ENCODE peak calls at places on chromosomes 16 and 17, in eight cellular contexts. K, I, J, W, S, C, N and M are unnamed samples.

GRCh38 chr17:43720311-43721060 is 38.1 kb downstream of the SOST start:
- DNase-seq in W (peak), I (peak), C (peak), K (no peak), S (peak), N (peak), J (peak), M (peak)

GRCh38 chr16:58814348-58814801 is 80.3 kb upstream of the GOT2 start:
- DNase-seq in J (peak), C (peak), K (peak), W (peak), S (peak), I (peak), N (no peak), M (no peak)

GRCh38 chr17:77011173-77012011 is 129.4 kb upstream of the SEC14L1 start:
- DNase-seq in C (no peak), J (peak), N (peak), K (no peak), W (peak), S (peak), I (peak), M (no peak)

GRCh38 chr17:80192268-80192667 is 22.4 kb downstream of the CARD14 start:
- DNase-seq in K (no peak), I (peak), J (no peak), W (no peak), N (peak), S (peak), C (no peak), M (no peak)

GRCh38 chr17:63622571-63623390 is 564 bp downstream of the MAP3K3 start:
- DNase-seq in J (peak), S (peak), K (no peak), C (peak), I (peak), N (peak), W (peak), M (peak)

GRCh38 chr17:9825751-9826150 is at the start of gene GLP2R:
- DNase-seq in W (no peak), J (no peak), K (no peak), N (no peak), C (no peak), S (no peak), I (no peak), M (no peak)

GRCh38 chr17:72134560-72135399 is 14.0 kb downstream of the SOX9 start:
- DNase-seq in C (no peak), J (no peak), N (no peak), I (peak), W (peak), S (peak), K (no peak), M (no peak)

GRCh38 chr16:2603165-2604015 is 65.6 kb downstream of the PDPK1 start:
- DNase-seq in I (peak), C (peak), K (peak), N (peak), S (peak), J (peak), W (peak), M (peak)

GRCh38 chr17:74736423-74737298 is at the start of gene RAB37:
- DNase-seq in J (peak), N (no peak), W (no peak), I (no peak), K (no peak), C (peak), S (no peak), M (peak)

GRCh38 chr17:16950488-16950887 is 21.4 kb downstream of the TNFRSF13B start:
- DNase-seq in S (no peak), J (no peak), W (no peak), C (no peak), I (no peak), N (peak), K (no peak), M (no peak)

GRCh38 chr16:23826528-23827244 is 9.1 kb upstream of the PRKCB start:
- DNase-seq in J (no peak), W (no peak), S (no peak), C (peak), I (no peak), K (no peak), N (no peak), M (peak)

GRCh38 chr16:89575247-89576172 is at the start of gene CPNE7:
- DNase-seq in K (no peak), C (peak), W (no peak), N (no peak), I (no peak), J (no peak), S (no peak), M (no peak)

GRCh38 chr17:74110467-74110866 is 93.0 kb upstream of the RPL38 start:
- DNase-seq in C (no peak), S (no peak), J (no peak), K (no peak), N (no peak), I (no peak), W (no peak), M (no peak)

GRCh38 chr17:43994272-43995149 is 9.9 kb upstream of the NAGS start:
- DNase-seq in C (peak), J (peak), K (no peak), S (peak), I (peak), W (peak), N (peak), M (peak)

GRCh38 chr17:73952136-73952497 is 251.4 kb upstream of the RPL38 start:
- DNase-seq in J (no peak), C (no peak), S (no peak), K (no peak), N (no peak), I (no peak), W (no peak), M (no peak)

GRCh38 chr16:83305092-83305491 is 502.7 kb upstream of the HSBP1 start:
- DNase-seq in N (no peak), W (peak), K (peak), I (peak), J (no peak), S (peak), C (no peak), M (no peak)

GRCh38 chr16:1932050-1933028 is 10.7 kb downstream of the MSRB1 start:
- DNase-seq in I (no peak), C (no peak), K (no peak), S (peak), J (no peak), W (peak), N (no peak), M (no peak)

GRCh38 chr16:54928421-54929089 is 2.1 kb upstream of the IRX5 start:
- DNase-seq in N (no peak), J (no peak), K (no peak), W (no peak), C (peak), I (peak), S (no peak), M (peak)

GRCh38 chr16:5314377-5314776 is 216.8 kb upstream of the EEF2KMT start:
- DNase-seq in S (no peak), K (no peak), J (no peak), W (no peak), I (no peak), N (no peak), C (no peak), M (no peak)

GRCh38 chr16:71401988-71402387 is 39.9 kb downstream of the TLE7 start:
- DNase-seq in W (no peak), N (no peak), C (no peak), I (no peak), K (no peak), J (no peak), S (no peak), M (no peak)

GRCh38 chr17:32772453-32773025 is 104.4 kb downstream of the MYO1D start:
- DNase-seq in W (no peak), I (no peak), C (peak), J (no peak), S (no peak), N (no peak), K (no peak), M (no peak)

GRCh38 chr17:75822119-75822799 is 21.9 kb downstream of the UNC13D start:
- DNase-seq in K (no peak), I (no peak), C (peak), S (no peak), N (no peak), W (no peak), J (no peak), M (peak)

GRCh38 chr17:39199673-39199985 is 454 bp upstream of the RPL19 start:
- DNase-seq in S (no peak), W (no peak), J (no peak), N (no peak), C (no peak), K (no peak), I (no peak), M (no peak)

GRCh38 chr17:79607941-79608728 is 2.7 kb downstream of the RBFOX3 start:
- DNase-seq in S (peak), J (no peak), K (no peak), W (no peak), C (no peak), N (no peak), I (no peak), M (no peak)

GRCh38 chr17:32443827-32444300 is 446 bp upstream of the PSMD11 start:
- DNase-seq in W (no peak), K (no peak), N (no peak), C (no peak), I (no peak), J (no peak), S (no peak), M (no peak)

GRCh38 chr16:1057252-1057932 is 15.2 kb upstream of the SSTR5 start:
- DNase-seq in J (peak), W (no peak), C (peak), K (no peak), S (peak), N (no peak), I (no peak), M (peak)

GRCh38 chr16:25052161-25052511 is 37.0 kb upstream of the ARHGAP17 start:
- DNase-seq in I (no peak), C (no peak), K (no peak), S (no peak), N (no peak), J (no peak), W (no peak), M (peak)

GRCh38 chr16:70416748-70417616 is 21.9 kb downstream of the ST3GAL2 start:
- DNase-seq in J (no peak), K (no peak), C (peak), S (no peak), N (no peak), I (no peak), W (no peak), M (no peak)

GRCh38 chr17:12097326-12097725 is 76.6 kb downstream of the MAP2K4 start:
- DNase-seq in S (peak), C (no peak), J (no peak), N (no peak), K (no peak), I (no peak), W (no peak), M (no peak)

GRCh38 chr16:67530013-67530939 is 1.6 kb downstream of the RIPOR1 start:
- DNase-seq in W (peak), S (peak), K (peak), J (no peak), C (peak), I (peak), N (peak), M (no peak)

GRCh38 chr16:4601317-4602186 is 13.1 kb downstream of the UBALD1 start:
- DNase-seq in I (peak), W (no peak), C (no peak), S (peak), J (no peak), N (peak), K (no peak), M (no peak)

GRCh38 chr17:31319253-31319661 is 2.2 kb downstream of the EVI2A start:
- DNase-seq in N (no peak), S (no peak), I (no peak), W (no peak), C (peak), K (no peak), J (no peak), M (no peak)

GRCh38 chr16:89815639-89816348 is 653 bp downstream of the FANCA start:
- DNase-seq in N (no peak), W (no peak), J (no peak), I (no peak), S (no peak), C (peak), K (no peak), M (no peak)

GRCh38 chr17:6505425-6506142 is 50.8 kb downstream of the PITPNM3 start:
- DNase-seq in K (no peak), C (no peak), W (peak), I (peak), N (no peak), S (peak), J (no peak), M (no peak)

GRCh38 chr16:65945485-65945884 is 421.0 kb upstream of the CDH5 start:
- DNase-seq in J (no peak), K (no peak), C (no peak), I (no peak), N (no peak), W (no peak), S (no peak), M (no peak)

GRCh38 chr17:40547079-40547784 is 18.0 kb downstream of the CCR7 start:
- DNase-seq in J (no peak), N (peak), I (no peak), S (no peak), W (no peak), C (peak), K (no peak), M (no peak)

GRCh38 chr17:80111702-80112470 is 10.5 kb downstream of the GAA start:
- DNase-seq in N (no peak), K (no peak), W (no peak), S (no peak), C (no peak), I (no peak), J (no peak), M (no peak)

GRCh38 chr16:89847056-89847929 is 19.0 kb downstream of the SPIRE2 start:
- DNase-seq in I (no peak), J (no peak), C (no peak), N (no peak), W (no peak), S (no peak), K (no peak), M (no peak)

GRCh38 chr17:45428050-45428953 is 4.4 kb downstream of the ARHGAP27 start:
- DNase-seq in W (peak), S (peak), N (peak), C (peak), J (peak), K (no peak), I (peak), M (peak)
- H3K4me3 ChIP-seq in W (no peak), S (no peak), N (no peak), C (peak), J (peak), K (no peak), I (no peak), M (peak)

GRCh38 chr16:47017636-47018035 is 44.2 kb upstream of the DNAJA2 start:
- DNase-seq in I (no peak), J (no peak), K (no peak), C (peak), S (no peak), W (no peak), N (no peak), M (no peak)

GRCh38 chr16:47018223-47018891 is 44.9 kb upstream of the DNAJA2 start:
- DNase-seq in W (no peak), N (no peak), C (peak), I (no peak), K (no peak), J (peak), S (peak), M (peak)

GRCh38 chr16:47019563-47019962 is 46.1 kb upstream of the DNAJA2 start:
- DNase-seq in C (no peak), S (peak), I (no peak), N (no peak), K (no peak), J (no peak), W (peak), M (no peak)

GRCh38 chr16:47013910-47014309 is 40.4 kb upstream of the DNAJA2 start:
- DNase-seq in J (no peak), C (no peak), W (no peak), N (no peak), I (no peak), S (no peak), K (no peak), M (no peak)

GRCh38 chr16:47016700-47017133 is 43.2 kb upstream of the DNAJA2 start:
- DNase-seq in N (no peak), I (no peak), C (peak), S (peak), W (no peak), K (no peak), J (no peak), M (no peak)
- H3K4me3 ChIP-seq in N (no peak), I (no peak), C (peak), S (no peak), W (no peak), K (no peak), J (no peak), M (no peak)

GRCh38 chr17:41816637-41817320 is 4.0 kb downstream of the FKBP10 start:
- DNase-seq in S (no peak), C (no peak), I (no peak), N (no peak), K (no peak), W (no peak), J (no peak), M (no peak)
- H3K4me3 ChIP-seq in S (no peak), C (no peak), I (no peak), N (no peak), K (no peak), W (no peak), J (no peak), M (no peak)

DNA sequence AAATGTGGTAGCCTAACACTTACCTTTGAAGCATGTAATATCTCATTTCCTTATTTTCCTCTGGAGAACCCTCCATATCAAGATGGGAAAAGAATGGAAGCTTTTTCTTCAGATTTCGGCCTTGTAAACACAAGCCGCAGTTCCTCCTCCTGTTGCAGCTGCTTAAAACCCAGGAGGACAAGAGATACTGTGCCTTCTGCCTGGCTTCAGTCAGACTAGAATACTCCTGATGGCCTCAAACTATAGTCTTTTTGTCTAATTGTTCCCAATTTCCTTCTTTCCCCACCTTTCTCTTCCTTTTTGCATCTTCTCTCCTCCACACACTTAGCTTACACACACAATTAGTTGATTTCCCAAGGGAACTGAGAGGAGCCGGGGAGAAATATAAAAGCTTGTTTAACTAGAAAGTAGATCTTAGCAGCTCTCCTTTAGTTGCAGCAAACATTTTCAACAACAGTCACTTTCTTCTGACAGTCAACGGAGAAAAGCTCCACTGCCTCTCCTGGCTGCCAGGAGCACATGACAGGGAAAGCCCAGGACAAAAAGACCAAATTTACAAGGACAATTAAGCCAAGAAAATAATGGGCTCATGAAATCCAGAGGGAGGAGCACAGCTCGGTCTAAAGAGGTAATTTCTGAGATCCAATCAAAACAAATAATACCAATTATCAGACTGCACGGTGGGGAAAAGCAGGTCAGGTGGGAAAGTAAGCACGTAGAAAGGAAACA is 76.4 kb upstream of the C17orf78 start:
- DNase-seq in J (no peak), N (no peak), W (peak), I (peak), C (no peak), K (no peak), S (peak), M (no peak)
- H3K4me3 ChIP-seq in J (no peak), N (peak), W (no peak), I (no peak), C (no peak), K (no peak), S (peak), M (no peak)

DNA sequence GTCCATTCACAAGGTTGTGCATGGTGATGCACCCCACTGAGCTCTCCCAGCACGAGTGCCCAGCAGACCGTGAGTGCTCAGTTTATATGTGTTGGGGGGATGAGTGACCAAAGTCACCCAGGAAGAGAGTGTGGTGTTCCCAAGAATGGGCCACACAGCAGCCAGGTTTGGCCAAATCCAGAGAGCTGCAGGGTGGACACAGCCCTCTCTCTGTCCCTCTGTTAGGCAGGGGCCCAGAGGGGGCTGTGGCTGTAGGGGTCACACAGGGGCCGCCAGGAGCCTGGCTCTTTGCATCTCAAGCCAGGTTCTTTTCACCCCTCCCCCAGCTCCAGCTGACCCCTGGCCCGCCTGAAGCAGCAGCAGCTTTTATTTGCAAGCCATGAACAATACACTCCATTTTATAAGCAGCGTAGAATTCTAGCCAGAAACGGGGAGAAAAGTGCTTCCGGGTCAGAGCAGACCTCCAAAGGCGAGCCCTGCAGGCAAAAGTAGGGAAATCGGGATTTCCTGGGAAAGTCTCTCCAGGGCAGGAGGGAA is 13.3 kb downstream of the COTL1 start:
- DNase-seq in N (no peak), I (no peak), C (no peak), K (no peak), J (no peak), W (no peak), S (no peak), M (no peak)
- H3K4me3 ChIP-seq in N (no peak), I (no peak), C (peak), K (no peak), J (no peak), W (no peak), S (no peak), M (no peak)

GRCh38 chr16:17346441-17346773 is 124.4 kb downstream of the XYLT1 start:
- DNase-seq in W (no peak), N (no peak), K (no peak), C (no peak), J (no peak), I (no peak), S (no peak), M (no peak)

GRCh38 chr16:17348826-17349225 is 121.9 kb downstream of the XYLT1 start:
- DNase-seq in W (no peak), C (no peak), K (no peak), J (no peak), I (no peak), S (no peak), N (no peak), M (no peak)

GRCh38 chr16:17346774-17347569 is 123.8 kb downstream of the XYLT1 start:
- DNase-seq in J (no peak), W (no peak), S (no peak), C (peak), N (no peak), I (no peak), K (no peak), M (peak)

GRCh38 chr16:17347624-17348023 is 123.1 kb downstream of the XYLT1 start:
- DNase-seq in S (no peak), W (no peak), C (no peak), N (no peak), I (no peak), J (no peak), K (no peak), M (no peak)

DNA sequence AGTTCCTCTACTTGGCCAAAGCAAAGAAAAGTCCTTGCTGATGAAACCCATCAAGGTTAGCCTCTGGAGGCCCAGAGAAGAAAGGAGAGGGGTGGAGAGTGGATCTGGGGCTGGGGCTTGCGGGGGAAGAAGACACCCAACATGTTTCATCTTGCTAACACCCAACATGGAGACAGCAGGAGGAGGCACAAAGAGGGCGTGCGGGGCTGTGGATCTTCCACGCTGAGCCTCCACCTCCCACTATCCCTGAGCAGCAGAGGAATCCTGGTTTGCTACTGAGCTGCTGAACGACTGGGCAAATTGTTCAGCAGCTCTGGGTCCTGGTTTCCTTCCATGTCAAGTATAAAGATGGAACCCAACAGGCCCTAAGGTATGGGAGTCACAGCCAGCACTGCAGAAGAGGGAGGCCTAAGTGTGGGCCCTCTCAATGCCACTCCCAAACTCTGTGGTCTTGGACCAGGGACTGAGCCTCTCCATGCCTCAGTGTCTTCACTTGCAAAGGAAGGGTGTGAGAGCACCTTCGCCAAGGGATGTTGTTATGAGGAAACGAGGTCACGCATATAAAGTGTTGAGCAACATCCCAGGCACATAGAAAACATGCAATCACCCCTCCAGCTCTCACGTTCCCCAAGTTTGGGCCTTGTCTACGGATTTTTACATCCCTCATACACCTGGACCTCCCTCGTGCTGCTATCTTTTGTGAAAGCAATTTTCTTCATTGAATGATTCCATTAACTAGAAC is 122.5 kb downstream of the XYLT1 start:
- DNase-seq in I (no peak), C (no peak), J (no peak), K (no peak), W (no peak), N (no peak), S (no peak), M (no peak)
- H3K4me3 ChIP-seq in I (no peak), C (no peak), J (no peak), K (no peak), W (no peak), N (no peak), S (no peak), M (no peak)